ENCODE peak calls at places on chromosomes 5 and 9, in eight cellular contexts. S is K562, N is HCT116, G is tibial nerve, A is adrenal gland, V is heart left ventricle, C is thyroid gland, D is gastrocnemius medialis. Q is an unnamed sample.

GRCh38 chr5:13991365-13991764 is 46.9 kb upstream of the DNAH5 start:
- DNase-seq in S (no peak), N (no peak), G (no peak), A (no peak), V (no peak), C (no peak), D (no peak), Q (no peak)

GRCh38 chr5:103801681-103802080 is 239.1 kb upstream of the NUDT12 start:
- DNase-seq in S (no peak), N (no peak), G (no peak), A (no peak), V (no peak), C (no peak), D (no peak), Q (no peak)

GRCh38 chr9:132114102-132114707 is 34.5 kb upstream of the MED27 start:
- DNase-seq in S (peak), N (no peak), G (peak), A (peak), V (peak), C (peak), D (no peak), Q (peak)

GRCh38 chr9:21326526-21327139 is 8.6 kb downstream of the KLHL9 start:
- DNase-seq in S (no peak), N (no peak), G (no peak), A (no peak), V (no peak), C (no peak), D (no peak), Q (no peak)

GRCh38 chr5:130520211-130520610 is 615.9 kb downstream of the CHSY3 start:
- DNase-seq in S (no peak), N (no peak), G (no peak), A (no peak), V (no peak), C (no peak), D (no peak), Q (no peak)

GRCh38 chr9:110659891-110660541 is 8.6 kb upstream of the MUSK start:
- DNase-seq in S (no peak), N (no peak), G (no peak), A (no peak), V (no peak), C (no peak), D (no peak), Q (no peak)

GRCh38 chr5:65037845-65038815 is 269.4 kb downstream of the CWC27 start:
- DNase-seq in S (peak), N (peak), G (no peak), A (no peak), V (peak), C (peak), D (no peak), Q (no peak)

GRCh38 chr5:175718401-175719108 is 60.7 kb downstream of the HRH2 start:
- DNase-seq in S (peak), N (peak), G (peak), A (peak), V (peak), C (peak), D (no peak), Q (no peak)

GRCh38 chr9:16921855-16922254 is 51.4 kb upstream of the BNC2 start:
- DNase-seq in S (no peak), N (peak), G (no peak), A (no peak), V (no peak), C (no peak), D (no peak), Q (no peak)

GRCh38 chr5:33444542-33444941 is 3.8 kb downstream of the TARS1 start:
- DNase-seq in S (no peak), N (no peak), G (no peak), A (no peak), V (no peak), C (no peak), D (no peak), Q (no peak)

GRCh38 chr5:62212648-62213047 is 93.4 kb upstream of the KIF2A start:
- DNase-seq in S (no peak), N (no peak), G (no peak), A (no peak), V (no peak), C (no peak), D (no peak), Q (no peak)

GRCh38 chr5:80959138-80959537 is 1.0 kb upstream of the RASGRF2 start:
- DNase-seq in S (no peak), N (no peak), G (no peak), A (no peak), V (no peak), C (no peak), D (no peak), Q (no peak)

GRCh38 chr5:122471031-122471751 is 159.2 kb downstream of the SNCAIP start:
- DNase-seq in S (no peak), N (no peak), G (no peak), A (no peak), V (no peak), C (no peak), D (no peak), Q (no peak)

GRCh38 chr5:154087260-154087659 is 48.5 kb downstream of the MFAP3 start:
- DNase-seq in S (no peak), N (no peak), G (no peak), A (no peak), V (no peak), C (peak), D (no peak), Q (no peak)

GRCh38 chr5:123119334-123119986 is 30.4 kb downstream of the PRDM6 start:
- DNase-seq in S (no peak), N (peak), G (no peak), A (no peak), V (no peak), C (no peak), D (no peak), Q (peak)

GRCh38 chr5:39696672-39697398 is 272.1 kb upstream of the DAB2 start:
- DNase-seq in S (no peak), N (no peak), G (no peak), A (no peak), V (no peak), C (no peak), D (no peak), Q (no peak)

GRCh38 chr9:126745574-126746411 is 59.0 kb upstream of the ZBTB43 start:
- DNase-seq in S (no peak), N (no peak), G (no peak), A (no peak), V (no peak), C (no peak), D (no peak), Q (no peak)

GRCh38 chr9:126672634-126673284 is 59.0 kb downstream of the LMX1B start:
- DNase-seq in S (no peak), N (no peak), G (no peak), A (no peak), V (no peak), C (no peak), D (no peak), Q (no peak)

GRCh38 chr9:131869312-131869711 is 129.4 kb upstream of the RAPGEF1 start:
- DNase-seq in S (no peak), N (no peak), G (no peak), A (no peak), V (no peak), C (no peak), D (no peak), Q (no peak)

GRCh38 chr9:1875921-1876448 is 139.2 kb upstream of the SMARCA2 start:
- DNase-seq in S (no peak), N (no peak), G (no peak), A (no peak), V (no peak), C (no peak), D (no peak), Q (no peak)

GRCh38 chr9:69885474-69885929 is 64.9 kb downstream of the CFAP95 start:
- DNase-seq in S (no peak), N (no peak), G (no peak), A (no peak), V (no peak), C (peak), D (no peak), Q (no peak)

GRCh38 chr9:6870650-6871477 is 113.1 kb downstream of the KDM4C start:
- DNase-seq in S (no peak), N (no peak), G (no peak), A (no peak), V (no peak), C (no peak), D (no peak), Q (no peak)

GRCh38 chr5:5492087-5492933 is 69.8 kb downstream of the ICE1 start:
- DNase-seq in S (peak), N (peak), G (no peak), A (peak), V (no peak), C (peak), D (no peak), Q (no peak)

GRCh38 chr5:104088876-104089778 is 526.5 kb upstream of the NUDT12 start:
- DNase-seq in S (no peak), N (peak), G (no peak), A (no peak), V (no peak), C (no peak), D (no peak), Q (no peak)

GRCh38 chr9:70525553-70525952 is 111.1 kb upstream of the KLF9 start:
- DNase-seq in S (no peak), N (no peak), G (no peak), A (no peak), V (no peak), C (no peak), D (no peak), Q (no peak)

GRCh38 chr5:143618146-143618545 is 193.8 kb upstream of the HMHB1 start:
- DNase-seq in S (no peak), N (no peak), G (no peak), A (no peak), V (no peak), C (no peak), D (no peak), Q (no peak)

GRCh38 chr9:78000221-78000620 is 31.4 kb downstream of the GNAQ start:
- DNase-seq in S (no peak), N (no peak), G (no peak), A (no peak), V (no peak), C (no peak), D (no peak), Q (no peak)

GRCh38 chr9:98861881-98862501 is 54.5 kb downstream of the GALNT12 start:
- DNase-seq in S (no peak), N (no peak), G (peak), A (no peak), V (no peak), C (no peak), D (peak), Q (no peak)

GRCh38 chr5:136120529-136120928 is 12.1 kb upstream of the SMAD5 start:
- DNase-seq in S (no peak), N (no peak), G (no peak), A (no peak), V (no peak), C (no peak), D (no peak), Q (no peak)

GRCh38 chr5:55232194-55232984 is 1.0 kb downstream of the CCNO start:
- DNase-seq in S (peak), N (peak), G (no peak), A (peak), V (no peak), C (peak), D (no peak), Q (peak)

GRCh38 chr9:18605763-18606162 is 131.8 kb downstream of the ADAMTSL1 start:
- DNase-seq in S (no peak), N (no peak), G (peak), A (peak), V (peak), C (peak), D (peak), Q (peak)

GRCh38 chr9:7316967-7317366 is 482.6 kb downstream of the DMAC1 start:
- DNase-seq in S (no peak), N (no peak), G (no peak), A (no peak), V (no peak), C (no peak), D (no peak), Q (no peak)

GRCh38 chr9:82961504-82962125 is 101.3 kb downstream of the RASEF start:
- DNase-seq in S (peak), N (peak), G (peak), A (peak), V (peak), C (peak), D (peak), Q (peak)

GRCh38 chr9:135584934-135585333 is 23.4 kb downstream of the PAEP start:
- DNase-seq in S (no peak), N (no peak), G (no peak), A (peak), V (no peak), C (no peak), D (no peak), Q (no peak)

GRCh38 chr9:135583686-135584011 is 22.1 kb downstream of the PAEP start:
- DNase-seq in S (no peak), N (no peak), G (no peak), A (no peak), V (no peak), C (no peak), D (no peak), Q (no peak)

GRCh38 chr9:135582541-135582940 is 21.0 kb downstream of the PAEP start:
- DNase-seq in S (no peak), N (no peak), G (no peak), A (no peak), V (no peak), C (no peak), D (no peak), Q (no peak)

GRCh38 chr9:135582966-135583685 is 21.6 kb downstream of the PAEP start:
- DNase-seq in S (no peak), N (no peak), G (no peak), A (peak), V (no peak), C (no peak), D (no peak), Q (no peak)

DNA sequence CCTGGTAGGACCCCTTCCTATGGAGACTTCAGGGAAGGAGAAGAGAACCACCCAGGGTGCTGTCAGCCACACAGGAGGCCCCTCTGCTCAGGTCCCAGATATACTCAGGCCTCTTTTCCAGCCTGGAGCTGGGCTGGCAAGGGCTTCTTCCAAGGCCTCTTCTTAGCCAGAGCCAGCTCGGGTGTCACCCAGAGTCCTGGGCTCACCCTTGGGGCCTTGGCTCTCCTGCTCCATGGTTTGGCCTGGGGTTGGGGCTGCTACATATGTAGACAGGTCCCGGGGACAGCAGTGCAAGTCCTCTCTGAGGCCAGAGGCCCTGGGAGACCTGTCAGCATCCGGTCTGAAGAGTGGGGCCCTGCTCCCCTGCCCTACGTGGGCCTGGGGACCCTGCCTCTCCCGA is 22.8 kb downstream of the PAEP start:
- DNase-seq in S (no peak), N (no peak), G (no peak), A (peak), V (no peak), C (no peak), D (no peak), Q (no peak)
- H3K4me3 ChIP-seq in S (no peak), N (no peak), G (no peak), A (no peak), V (no peak), C (no peak), D (no peak), Q (no peak)

GRCh38 chr9:14349141-14349817 is 35.3 kb upstream of the NFIB start:
- DNase-seq in S (no peak), N (no peak), G (no peak), A (no peak), V (no peak), C (no peak), D (no peak), Q (no peak)

GRCh38 chr9:14346301-14346721 is 32.4 kb upstream of the NFIB start:
- DNase-seq in S (no peak), N (no peak), G (no peak), A (no peak), V (peak), C (peak), D (no peak), Q (no peak)

GRCh38 chr9:14346826-14347407 is 33.0 kb upstream of the NFIB start:
- DNase-seq in S (no peak), N (no peak), G (no peak), A (no peak), V (peak), C (peak), D (no peak), Q (peak)

GRCh38 chr9:14348241-14349140 is 34.5 kb upstream of the NFIB start:
- DNase-seq in S (no peak), N (no peak), G (no peak), A (no peak), V (peak), C (peak), D (no peak), Q (peak)

GRCh38 chr9:14347408-14348224 is 33.7 kb upstream of the NFIB start:
- DNase-seq in S (no peak), N (no peak), G (no peak), A (no peak), V (peak), C (peak), D (peak), Q (no peak)
- TF ChIP-seq POLR2A in S (no peak), N (no peak), G (no peak), A (no peak), V (peak), C (peak), D (peak), Q (no peak)

GRCh38 chr5:107705390-107706014 is 34.8 kb upstream of the EFNA5 start:
- DNase-seq in S (no peak), N (no peak), G (no peak), A (no peak), V (no peak), C (no peak), D (no peak), Q (no peak)
- H3K4me3 ChIP-seq in S (no peak), N (no peak), G (no peak), A (no peak), V (no peak), C (no peak), D (no peak), Q (no peak)

GRCh38 chr5:173055983-173056782 is at the start of gene CREBRF:
- DNase-seq in S (peak), N (peak), G (peak), A (peak), V (peak), C (peak), D (peak), Q (peak)
- TF ChIP-seq POLR2A in S (peak), N (no peak), G (peak), A (peak), V (peak), C (peak), D (peak), Q (peak)

GRCh38 chr9:94639045-94639995 is at the start of gene FBP1:
- DNase-seq in S (peak), N (no peak), G (no peak), A (peak), V (peak), C (peak), D (no peak), Q (peak)
- H3K4me3 ChIP-seq in S (no peak), N (no peak), G (peak), A (peak), V (peak), C (peak), D (peak), Q (peak)

DNA sequence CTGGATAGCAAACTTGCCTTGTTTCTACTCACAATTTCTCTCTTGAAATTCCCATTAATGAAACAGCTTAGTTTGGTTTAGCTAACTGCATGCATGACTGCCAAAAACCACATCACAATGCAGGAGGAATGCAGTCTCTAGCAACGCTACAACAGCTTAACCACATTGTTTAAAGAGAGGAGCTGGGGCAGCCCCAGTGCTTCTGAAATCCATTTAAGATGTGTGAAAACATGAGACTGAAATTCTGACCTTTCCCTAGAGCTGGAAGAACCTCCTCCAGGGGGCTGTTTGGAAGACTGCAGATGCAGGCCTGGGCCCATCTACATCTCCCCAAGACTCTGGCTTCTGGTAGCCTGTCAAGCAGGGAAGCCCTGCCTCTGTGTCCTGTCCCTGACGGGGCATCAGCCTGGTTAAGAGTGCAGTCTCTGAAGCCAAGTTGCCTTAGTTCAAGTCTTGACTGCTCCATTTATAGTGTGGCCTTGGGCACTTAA is 157.1 kb downstream of the ZNF462 start:
- DNase-seq in S (no peak), N (no peak), G (peak), A (no peak), V (peak), C (peak), D (no peak), Q (no peak)
- TF ChIP-seq POLR2A in S (no peak), N (no peak), G (no peak), A (no peak), V (no peak), C (no peak), D (no peak), Q (no peak)

GRCh38 chr5:76622973-76623596 is at the start of gene F2RL2:
- DNase-seq in S (peak), N (no peak), G (no peak), A (no peak), V (peak), C (peak), D (no peak), Q (no peak)
- H3K4me3 ChIP-seq in S (no peak), N (no peak), G (no peak), A (no peak), V (peak), C (no peak), D (no peak), Q (no peak)

DNA sequence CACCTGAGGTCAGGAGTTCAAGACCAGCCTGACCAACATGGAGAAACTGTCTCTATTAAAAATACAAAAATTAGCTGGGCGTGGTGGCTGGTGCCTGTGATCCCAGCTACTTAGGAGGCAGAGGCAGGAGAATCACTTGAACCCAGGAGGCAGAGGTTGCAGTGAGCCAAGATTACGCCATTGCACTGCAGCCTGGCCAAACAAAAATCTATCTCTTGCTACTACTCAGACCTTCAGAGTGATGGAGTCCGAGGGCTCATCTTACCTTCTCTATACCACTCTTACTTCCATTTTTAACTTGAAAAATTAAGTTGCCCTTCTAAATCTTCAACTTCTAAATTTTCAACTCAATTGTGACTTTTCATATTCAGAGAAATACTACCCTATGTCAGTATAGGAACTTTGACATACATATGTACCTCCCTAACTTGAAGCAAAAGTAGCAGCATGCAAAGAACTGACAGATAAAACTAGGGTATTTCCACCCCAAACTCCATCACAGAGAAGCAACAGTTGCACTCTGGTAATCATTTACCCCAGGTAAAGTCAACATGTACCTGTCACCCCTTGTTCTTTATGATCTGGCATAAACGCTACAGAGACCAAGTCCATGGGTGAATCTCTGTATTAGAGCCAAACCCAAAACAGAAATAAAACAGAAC is 11.4 kb downstream of the ZFAND5 start:
- DNase-seq in S (no peak), N (no peak), G (no peak), A (no peak), V (no peak), C (no peak), D (no peak), Q (no peak)
- TF ChIP-seq POLR2A in S (peak), N (no peak), G (no peak), A (peak), V (no peak), C (no peak), D (no peak), Q (peak)